ENCODE peak calls at places on chromosomes 6 and 20, in seven cellular contexts. One of them, this sample, is unnamed.

GRCh38 chr20:24838551-24839530 is 110.2 kb upstream of the CST7 start:
- DNase-seq in effector CD4-positive, alpha-beta T cell: no peak
- DNase-seq in T-helper 2 cell: no peak
- DNase-seq in CD8-positive, alpha-beta T cell: no peak
- DNase-seq in iris pigment epithelial cell: no peak
- DNase-seq in NCI-H226: no peak
- DNase-seq in lung microvascular endothelial cell: no peak
- DNase-seq in this sample: no peak

GRCh38 chr20:13274311-13274965 is 53.4 kb downstream of the ISM1 start:
- DNase-seq in CD8-positive, alpha-beta T cell: no peak
- DNase-seq in NCI-H226: no peak
- DNase-seq in T-helper 2 cell: no peak
- DNase-seq in effector CD4-positive, alpha-beta T cell: no peak
- DNase-seq in iris pigment epithelial cell: no peak
- DNase-seq in lung microvascular endothelial cell: no peak
- DNase-seq in this sample: peak; percentile 40

GRCh38 chr20:47730744-47731143 is 54.5 kb downstream of the SULF2 start:
- DNase-seq in CD8-positive, alpha-beta T cell: no peak
- DNase-seq in T-helper 2 cell: no peak
- DNase-seq in iris pigment epithelial cell: no peak
- DNase-seq in effector CD4-positive, alpha-beta T cell: no peak
- DNase-seq in lung microvascular endothelial cell: no peak
- DNase-seq in NCI-H226: no peak
- DNase-seq in this sample: no peak

GRCh38 chr20:38386852-38387251 is 40.6 kb downstream of the LBP start:
- DNase-seq in T-helper 2 cell: no peak
- DNase-seq in NCI-H226: no peak
- DNase-seq in lung microvascular endothelial cell: no peak
- DNase-seq in CD8-positive, alpha-beta T cell: no peak
- DNase-seq in effector CD4-positive, alpha-beta T cell: no peak
- DNase-seq in iris pigment epithelial cell: no peak
- DNase-seq in this sample: no peak

GRCh38 chr6:75023634-75024033 is 182.2 kb downstream of the COL12A1 start:
- DNase-seq in NCI-H226: no peak
- DNase-seq in iris pigment epithelial cell: peak; percentile 60
- DNase-seq in CD8-positive, alpha-beta T cell: no peak
- DNase-seq in T-helper 2 cell: no peak
- DNase-seq in lung microvascular endothelial cell: peak; percentile 1
- DNase-seq in effector CD4-positive, alpha-beta T cell: no peak
- DNase-seq in this sample: no peak

GRCh38 chr6:20540683-20541082 is 6.4 kb downstream of the CDKAL1 start:
- DNase-seq in CD8-positive, alpha-beta T cell: no peak
- DNase-seq in T-helper 2 cell: no peak
- DNase-seq in iris pigment epithelial cell: peak; percentile 87
- DNase-seq in lung microvascular endothelial cell: no peak
- DNase-seq in effector CD4-positive, alpha-beta T cell: no peak
- DNase-seq in NCI-H226: peak; percentile 10
- DNase-seq in this sample: no peak

GRCh38 chr6:161029195-161029809 is 37.7 kb downstream of the MAP3K4 start:
- DNase-seq in NCI-H226: no peak
- DNase-seq in CD8-positive, alpha-beta T cell: no peak
- DNase-seq in T-helper 2 cell: no peak
- DNase-seq in iris pigment epithelial cell: peak; percentile 94
- DNase-seq in effector CD4-positive, alpha-beta T cell: no peak
- DNase-seq in lung microvascular endothelial cell: no peak
- DNase-seq in this sample: no peak

GRCh38 chr6:131792091-131792496 is 15.7 kb upstream of the ENPP1 start:
- DNase-seq in CD8-positive, alpha-beta T cell: no peak
- DNase-seq in iris pigment epithelial cell: peak; percentile 3
- DNase-seq in lung microvascular endothelial cell: no peak
- DNase-seq in NCI-H226: peak; percentile 5
- DNase-seq in T-helper 2 cell: peak; percentile 5
- DNase-seq in effector CD4-positive, alpha-beta T cell: no peak
- DNase-seq in this sample: no peak

GRCh38 chr6:168648240-168648639 is 207.3 kb downstream of the SMOC2 start:
- DNase-seq in effector CD4-positive, alpha-beta T cell: no peak
- DNase-seq in T-helper 2 cell: no peak
- DNase-seq in lung microvascular endothelial cell: no peak
- DNase-seq in CD8-positive, alpha-beta T cell: no peak
- DNase-seq in NCI-H226: no peak
- DNase-seq in iris pigment epithelial cell: no peak
- DNase-seq in this sample: no peak

GRCh38 chr6:163929538-163929937 is 515.0 kb downstream of the QKI start:
- DNase-seq in NCI-H226: no peak
- DNase-seq in iris pigment epithelial cell: no peak
- DNase-seq in T-helper 2 cell: no peak
- DNase-seq in lung microvascular endothelial cell: no peak
- DNase-seq in CD8-positive, alpha-beta T cell: no peak
- DNase-seq in effector CD4-positive, alpha-beta T cell: no peak
- DNase-seq in this sample: no peak

GRCh38 chr6:90156861-90157260 is 139.8 kb downstream of the BACH2 start:
- DNase-seq in iris pigment epithelial cell: no peak
- DNase-seq in CD8-positive, alpha-beta T cell: peak; percentile 27
- DNase-seq in lung microvascular endothelial cell: no peak
- DNase-seq in T-helper 2 cell: peak; percentile 23
- DNase-seq in NCI-H226: peak; percentile 66
- DNase-seq in effector CD4-positive, alpha-beta T cell: peak; percentile 39
- DNase-seq in this sample: no peak

GRCh38 chr6:142088858-142089216 is 43.9 kb upstream of the GJE1 start:
- DNase-seq in T-helper 2 cell: no peak
- DNase-seq in iris pigment epithelial cell: peak; percentile 45
- DNase-seq in lung microvascular endothelial cell: peak; percentile 33
- DNase-seq in CD8-positive, alpha-beta T cell: no peak
- DNase-seq in NCI-H226: peak; percentile 4
- DNase-seq in effector CD4-positive, alpha-beta T cell: no peak
- DNase-seq in this sample: no peak

GRCh38 chr20:16599257-16599656 is 26.0 kb upstream of the KIF16B start:
- DNase-seq in effector CD4-positive, alpha-beta T cell: no peak
- DNase-seq in T-helper 2 cell: no peak
- DNase-seq in lung microvascular endothelial cell: no peak
- DNase-seq in CD8-positive, alpha-beta T cell: no peak
- DNase-seq in NCI-H226: no peak
- DNase-seq in iris pigment epithelial cell: no peak
- DNase-seq in this sample: no peak

GRCh38 chr6:139905404-139906052 is 531.1 kb upstream of the CITED2 start:
- DNase-seq in effector CD4-positive, alpha-beta T cell: no peak
- DNase-seq in CD8-positive, alpha-beta T cell: no peak
- DNase-seq in lung microvascular endothelial cell: no peak
- DNase-seq in T-helper 2 cell: no peak
- DNase-seq in iris pigment epithelial cell: no peak
- DNase-seq in NCI-H226: no peak
- DNase-seq in this sample: no peak

GRCh38 chr6:30893001-30893591 is 8.8 kb downstream of the DDR1 start:
- DNase-seq in CD8-positive, alpha-beta T cell: no peak
- DNase-seq in T-helper 2 cell: no peak
- DNase-seq in lung microvascular endothelial cell: no peak
- DNase-seq in effector CD4-positive, alpha-beta T cell: no peak
- DNase-seq in iris pigment epithelial cell: no peak
- DNase-seq in NCI-H226: no peak
- DNase-seq in this sample: no peak

GRCh38 chr6:151675746-151676459 is 131.6 kb upstream of the ESR1 start:
- DNase-seq in effector CD4-positive, alpha-beta T cell: peak; percentile 34
- DNase-seq in NCI-H226: peak; percentile 16
- DNase-seq in lung microvascular endothelial cell: peak; percentile 62
- DNase-seq in CD8-positive, alpha-beta T cell: peak; percentile 38
- DNase-seq in T-helper 2 cell: peak; percentile 16
- DNase-seq in iris pigment epithelial cell: peak; percentile 16
- DNase-seq in this sample: no peak

GRCh38 chr6:87421576-87421975 is 13.8 kb downstream of the CFAP206 start:
- DNase-seq in NCI-H226: no peak
- DNase-seq in lung microvascular endothelial cell: no peak
- DNase-seq in CD8-positive, alpha-beta T cell: no peak
- DNase-seq in T-helper 2 cell: no peak
- DNase-seq in effector CD4-positive, alpha-beta T cell: no peak
- DNase-seq in iris pigment epithelial cell: no peak
- DNase-seq in this sample: no peak

GRCh38 chr6:30719356-30719755 is 796 bp upstream of the TUBB start:
- DNase-seq in effector CD4-positive, alpha-beta T cell: no peak
- DNase-seq in CD8-positive, alpha-beta T cell: no peak
- DNase-seq in iris pigment epithelial cell: peak; percentile 25
- DNase-seq in NCI-H226: no peak
- DNase-seq in lung microvascular endothelial cell: no peak
- DNase-seq in T-helper 2 cell: no peak
- DNase-seq in this sample: no peak

GRCh38 chr6:134119481-134119880 is 67.1 kb upstream of the SLC2A12 start:
- DNase-seq in iris pigment epithelial cell: no peak
- DNase-seq in lung microvascular endothelial cell: no peak
- DNase-seq in T-helper 2 cell: no peak
- DNase-seq in NCI-H226: no peak
- DNase-seq in CD8-positive, alpha-beta T cell: no peak
- DNase-seq in effector CD4-positive, alpha-beta T cell: no peak
- DNase-seq in this sample: no peak

GRCh38 chr6:125957845-125958244 is 1.3 kb downstream of the HINT3 start:
- DNase-seq in iris pigment epithelial cell: peak; percentile 68
- DNase-seq in effector CD4-positive, alpha-beta T cell: no peak
- DNase-seq in NCI-H226: peak; percentile 90
- DNase-seq in lung microvascular endothelial cell: peak; percentile 31
- DNase-seq in CD8-positive, alpha-beta T cell: no peak
- DNase-seq in T-helper 2 cell: no peak
- DNase-seq in this sample: no peak

GRCh38 chr6:17389274-17389847 is 4.0 kb upstream of the CAP2 start:
- DNase-seq in NCI-H226: peak; percentile 25
- DNase-seq in iris pigment epithelial cell: peak; percentile 52
- DNase-seq in CD8-positive, alpha-beta T cell: no peak
- DNase-seq in effector CD4-positive, alpha-beta T cell: no peak
- DNase-seq in lung microvascular endothelial cell: no peak
- DNase-seq in T-helper 2 cell: no peak
- DNase-seq in this sample: no peak

GRCh38 chr6:14711056-14711703 is 534.7 kb upstream of the JARID2 start:
- DNase-seq in effector CD4-positive, alpha-beta T cell: no peak
- DNase-seq in CD8-positive, alpha-beta T cell: no peak
- DNase-seq in lung microvascular endothelial cell: peak; percentile 29
- DNase-seq in iris pigment epithelial cell: peak; percentile 85
- DNase-seq in T-helper 2 cell: no peak
- DNase-seq in NCI-H226: peak; percentile 87
- DNase-seq in this sample: peak; percentile 49

GRCh38 chr20:3330046-3330741 is 77.3 kb downstream of the DNAAF9 start:
- DNase-seq in effector CD4-positive, alpha-beta T cell: no peak
- DNase-seq in T-helper 2 cell: no peak
- DNase-seq in NCI-H226: no peak
- DNase-seq in lung microvascular endothelial cell: no peak
- DNase-seq in iris pigment epithelial cell: peak; percentile 61
- DNase-seq in CD8-positive, alpha-beta T cell: no peak
- DNase-seq in this sample: no peak

GRCh38 chr20:53707341-53708102 is 113.9 kb upstream of the ZNF217 start:
- DNase-seq in NCI-H226: no peak
- DNase-seq in iris pigment epithelial cell: peak; percentile 65
- DNase-seq in effector CD4-positive, alpha-beta T cell: no peak
- DNase-seq in T-helper 2 cell: no peak
- DNase-seq in CD8-positive, alpha-beta T cell: no peak
- DNase-seq in lung microvascular endothelial cell: no peak
- DNase-seq in this sample: peak; percentile 16

GRCh38 chr6:19210849-19211590 is 626.1 kb upstream of the ID4 start:
- DNase-seq in iris pigment epithelial cell: no peak
- DNase-seq in CD8-positive, alpha-beta T cell: no peak
- DNase-seq in T-helper 2 cell: no peak
- DNase-seq in NCI-H226: no peak
- DNase-seq in lung microvascular endothelial cell: no peak
- DNase-seq in effector CD4-positive, alpha-beta T cell: no peak
- DNase-seq in this sample: peak; percentile 22

GRCh38 chr6:170092826-170093225 is 198.1 kb downstream of the DLL1 start:
- DNase-seq in CD8-positive, alpha-beta T cell: no peak
- DNase-seq in lung microvascular endothelial cell: no peak
- DNase-seq in T-helper 2 cell: no peak
- DNase-seq in NCI-H226: no peak
- DNase-seq in effector CD4-positive, alpha-beta T cell: no peak
- DNase-seq in iris pigment epithelial cell: no peak
- DNase-seq in this sample: no peak

GRCh38 chr6:34810936-34811632 is 19.2 kb downstream of the BLTP3A start:
- DNase-seq in T-helper 2 cell: no peak
- DNase-seq in NCI-H226: peak; percentile 29
- DNase-seq in lung microvascular endothelial cell: peak; percentile 29
- DNase-seq in iris pigment epithelial cell: peak; percentile 23
- DNase-seq in CD8-positive, alpha-beta T cell: no peak
- DNase-seq in effector CD4-positive, alpha-beta T cell: no peak
- DNase-seq in this sample: no peak

GRCh38 chr20:8523684-8524083 is 391.6 kb downstream of the PLCB1 start:
- DNase-seq in lung microvascular endothelial cell: no peak
- DNase-seq in NCI-H226: peak; percentile 4
- DNase-seq in effector CD4-positive, alpha-beta T cell: no peak
- DNase-seq in CD8-positive, alpha-beta T cell: no peak
- DNase-seq in T-helper 2 cell: no peak
- DNase-seq in iris pigment epithelial cell: peak; percentile 35
- DNase-seq in this sample: no peak

GRCh38 chr6:1572892-1573291 is 36.8 kb upstream of the FOXC1 start:
- DNase-seq in NCI-H226: no peak
- DNase-seq in effector CD4-positive, alpha-beta T cell: no peak
- DNase-seq in iris pigment epithelial cell: no peak
- DNase-seq in lung microvascular endothelial cell: no peak
- DNase-seq in CD8-positive, alpha-beta T cell: no peak
- DNase-seq in T-helper 2 cell: no peak
- DNase-seq in this sample: no peak

GRCh38 chr6:28981391-28981832 is 23.7 kb downstream of the ZNF311 start:
- DNase-seq in NCI-H226: peak; percentile 54
- DNase-seq in T-helper 2 cell: peak; percentile 75
- DNase-seq in CD8-positive, alpha-beta T cell: peak; percentile 73
- DNase-seq in effector CD4-positive, alpha-beta T cell: peak; percentile 60
- DNase-seq in iris pigment epithelial cell: peak; percentile 49
- DNase-seq in lung microvascular endothelial cell: peak; percentile 80
- DNase-seq in this sample: peak; percentile 74

GRCh38 chr6:48136856-48137255 is 25.9 kb upstream of the PTCHD4 start:
- DNase-seq in iris pigment epithelial cell: peak; percentile 14
- DNase-seq in T-helper 2 cell: no peak
- DNase-seq in effector CD4-positive, alpha-beta T cell: no peak
- DNase-seq in lung microvascular endothelial cell: no peak
- DNase-seq in CD8-positive, alpha-beta T cell: no peak
- DNase-seq in NCI-H226: peak; percentile 49
- DNase-seq in this sample: no peak

GRCh38 chr6:168782211-168782729 is 341.3 kb downstream of the SMOC2 start:
- DNase-seq in T-helper 2 cell: no peak
- DNase-seq in iris pigment epithelial cell: no peak
- DNase-seq in effector CD4-positive, alpha-beta T cell: no peak
- DNase-seq in lung microvascular endothelial cell: no peak
- DNase-seq in NCI-H226: no peak
- DNase-seq in CD8-positive, alpha-beta T cell: no peak
- DNase-seq in this sample: no peak

GRCh38 chr20:5918856-5919633 is 31.3 kb downstream of the TRMT6 start:
- DNase-seq in lung microvascular endothelial cell: peak; percentile 38
- DNase-seq in iris pigment epithelial cell: peak; percentile 79
- DNase-seq in CD8-positive, alpha-beta T cell: no peak
- DNase-seq in effector CD4-positive, alpha-beta T cell: peak; percentile 14
- DNase-seq in T-helper 2 cell: no peak
- DNase-seq in NCI-H226: peak; percentile 50
- DNase-seq in this sample: no peak

GRCh38 chr6:89410231-89411018 is 1.6 kb downstream of the RRAGD start:
- DNase-seq in effector CD4-positive, alpha-beta T cell: no peak
- DNase-seq in NCI-H226: no peak
- DNase-seq in iris pigment epithelial cell: no peak
- DNase-seq in CD8-positive, alpha-beta T cell: no peak
- DNase-seq in T-helper 2 cell: no peak
- DNase-seq in lung microvascular endothelial cell: no peak
- DNase-seq in this sample: no peak

GRCh38 chr20:35972445-35972844 is 4.1 kb downstream of the CNBD2 start:
- DNase-seq in CD8-positive, alpha-beta T cell: no peak
- DNase-seq in T-helper 2 cell: no peak
- DNase-seq in lung microvascular endothelial cell: no peak
- DNase-seq in NCI-H226: no peak
- DNase-seq in effector CD4-positive, alpha-beta T cell: no peak
- DNase-seq in iris pigment epithelial cell: no peak
- DNase-seq in this sample: no peak

GRCh38 chr20:2986466-2986865 is 57.0 kb upstream of the GNRH2 start:
- DNase-seq in iris pigment epithelial cell: peak; percentile 76
- DNase-seq in effector CD4-positive, alpha-beta T cell: no peak
- DNase-seq in T-helper 2 cell: no peak
- DNase-seq in NCI-H226: no peak
- DNase-seq in CD8-positive, alpha-beta T cell: no peak
- DNase-seq in lung microvascular endothelial cell: no peak
- DNase-seq in this sample: no peak

GRCh38 chr6:41411961-41412360 is 76.6 kb downstream of the NCR2 start:
- DNase-seq in CD8-positive, alpha-beta T cell: no peak
- DNase-seq in iris pigment epithelial cell: no peak
- DNase-seq in effector CD4-positive, alpha-beta T cell: no peak
- DNase-seq in T-helper 2 cell: no peak
- DNase-seq in NCI-H226: no peak
- DNase-seq in lung microvascular endothelial cell: no peak
- DNase-seq in this sample: no peak

GRCh38 chr20:17438436-17439039 is 92.6 kb downstream of the BFSP1 start:
- DNase-seq in CD8-positive, alpha-beta T cell: no peak
- DNase-seq in effector CD4-positive, alpha-beta T cell: no peak
- DNase-seq in NCI-H226: no peak
- DNase-seq in lung microvascular endothelial cell: no peak
- DNase-seq in iris pigment epithelial cell: no peak
- DNase-seq in T-helper 2 cell: no peak
- DNase-seq in this sample: no peak

This sample was measured in heart right ventricle.